ENCODE peak calls at places on chromosomes 12 and 14, in ten cellular contexts. F is AG20443; W is NCI-H748 treated with DMSO at 0.1 percent for 48 hours; Q is fibroblast of pulmonary artery; G is transverse colon; U is stimulated activated CD8-positive, alpha-beta memory T cell treated with anti-CD3 and anti-CD28 coated beads, Interleukin-12 subunit alpha, Interleukin-12 subunit beta, amount 100 ng/mL, for 1 hour; D is PC-9; K is AG10803; C is hippocampal formation; J is GDM1. P is an unnamed sample.

GRCh38 chr12:50562485-50563433 is 58.0 kb downstream of the DIP2B start:
- DNase-seq in G (no peak), U (no peak), Q (no peak), K (no peak), F (no peak), D (no peak), C (no peak), W (no peak), J (no peak), P (no peak)

GRCh38 chr12:42332301-42332894 is 6.4 kb downstream of the PPHLN1 start:
- DNase-seq in D (peak; percentile 8), K (peak; percentile 48), W (peak; percentile 50), G (no peak), F (peak; percentile 61), J (no peak), C (no peak), Q (peak; percentile 68), U (no peak), P (peak; percentile 58)

GRCh38 chr12:67568055-67568454 is 80.5 kb upstream of the DYRK2 start:
- DNase-seq in C (no peak), W (no peak), J (no peak), Q (no peak), G (no peak), F (no peak), K (no peak), U (no peak), D (no peak), P (peak; percentile 79)

GRCh38 chr12:120586216-120586615 is 5.0 kb upstream of the POP5 start:
- DNase-seq in D (no peak), W (no peak), F (no peak), J (no peak), U (no peak), C (no peak), G (no peak), K (no peak), Q (no peak), P (no peak)

GRCh38 chr14:55317907-55318306 is 46.7 kb downstream of the FBXO34 start:
- DNase-seq in G (no peak), J (no peak), K (no peak), C (no peak), Q (no peak), U (no peak), F (no peak), W (no peak), D (no peak), P (peak; percentile 16)

GRCh38 chr12:78316656-78317055 is 486.0 kb downstream of the NAV3 start:
- DNase-seq in Q (no peak), J (no peak), K (no peak), F (no peak), C (no peak), G (no peak), U (no peak), D (no peak), W (no peak), P (no peak)

GRCh38 chr14:68935761-68936209 is 43.3 kb downstream of the ACTN1 start:
- DNase-seq in C (no peak), J (no peak), D (no peak), K (no peak), F (no peak), G (no peak), U (no peak), W (no peak), Q (peak; percentile 71), P (no peak)

GRCh38 chr12:95440401-95440800 is 33.6 kb upstream of the METAP2 start:
- DNase-seq in G (no peak), F (no peak), K (no peak), D (no peak), Q (peak; percentile 5), C (no peak), U (no peak), J (no peak), W (no peak), P (no peak)

GRCh38 chr12:128549621-128550020 is 274.1 kb downstream of the SLC15A4 start:
- DNase-seq in Q (no peak), D (no peak), G (no peak), U (no peak), C (no peak), K (no peak), J (no peak), F (no peak), W (no peak), P (no peak)

GRCh38 chr12:44716681-44717080 is 159.4 kb downstream of the NELL2 start:
- DNase-seq in U (no peak), K (no peak), J (no peak), D (no peak), C (no peak), W (no peak), G (no peak), F (no peak), Q (no peak), P (no peak)

GRCh38 chr12:131025939-131026702 is 72.4 kb downstream of the ADGRD1 start:
- DNase-seq in Q (no peak), D (no peak), G (no peak), J (no peak), F (no peak), K (no peak), W (no peak), C (no peak), U (no peak), P (peak; percentile 65)

GRCh38 chr12:5439333-5439732 is 7.4 kb downstream of the NTF3 start:
- DNase-seq in U (no peak), J (no peak), K (peak; percentile 49), F (no peak), Q (no peak), D (no peak), G (no peak), W (no peak), C (no peak), P (no peak)

GRCh38 chr12:20194171-20194570 is 174.2 kb upstream of the PDE3A start:
- DNase-seq in Q (peak; percentile 54), W (no peak), U (no peak), F (peak; percentile 30), K (peak; percentile 46), J (no peak), C (no peak), G (no peak), D (no peak), P (no peak)

GRCh38 chr12:120218680-120219606 is 18.0 kb upstream of the RPLP0 start:
- DNase-seq in F (no peak), C (no peak), W (no peak), D (no peak), U (no peak), Q (no peak), K (no peak), G (no peak), J (no peak), P (peak; percentile 37)

GRCh38 chr14:21997300-21997699 is 323.7 kb upstream of the OR4E1 start:
- DNase-seq in F (no peak), C (no peak), J (peak; percentile 35), D (no peak), Q (no peak), K (no peak), W (no peak), U (no peak), G (no peak), P (peak; percentile 21)

GRCh38 chr12:93777249-93777648 is 100.1 kb downstream of the CRADD start:
- DNase-seq in Q (peak; percentile 63), U (no peak), K (peak; percentile 65), F (peak; percentile 20), J (no peak), G (no peak), C (no peak), W (no peak), D (no peak), P (no peak)

GRCh38 chr14:95256776-95257060 is 63.0 kb downstream of the CLMN start:
- DNase-seq in C (no peak), U (no peak), J (no peak), D (no peak), Q (no peak), F (no peak), G (no peak), K (no peak), W (no peak), P (no peak)

GRCh38 chr12:91406920-91407341 is 224.3 kb upstream of the DCN start:
- DNase-seq in Q (peak; percentile 49), C (no peak), W (no peak), K (peak; percentile 1), G (peak; percentile 10), F (no peak), U (no peak), D (peak; percentile 60), J (no peak), P (no peak)

GRCh38 chr12:55683676-55684075 is 24.0 kb downstream of the ITGA7 start:
- DNase-seq in J (no peak), C (no peak), K (no peak), F (no peak), U (no peak), W (no peak), D (no peak), Q (no peak), G (no peak), P (no peak)

P was measured in small intestine.